ENCODE peak calls at places on chromosomes 12 and 14, in eight cellular contexts. E, C, S, J, B, Z, O and W are unnamed samples.

GRCh38 chr14:103499709-103500108 is 22.9 kb downstream of the CKB start:
- DNase-seq in E (no peak), C (no peak), S (no peak), J (no peak), B (no peak), Z (no peak), O (no peak), W (no peak)

GRCh38 chr14:34691173-34691572 is 23.2 kb downstream of the CFL2 start:
- DNase-seq in E (no peak), C (no peak), S (no peak), J (no peak), B (no peak), Z (no peak), O (no peak), W (no peak)

GRCh38 chr12:172732-173161 is 41.2 kb downstream of the SLC6A12 start:
- DNase-seq in E (no peak), C (no peak), S (no peak), J (no peak), B (no peak), Z (no peak), O (no peak), W (no peak)

GRCh38 chr12:91072931-91073330 is 15.1 kb upstream of the KERA start:
- DNase-seq in E (peak; percentile 63), C (no peak), S (no peak), J (no peak), B (no peak), Z (no peak), O (peak; percentile 58), W (no peak)

GRCh38 chr14:68791078-68791983 is 1.5 kb downstream of the ZFP36L1 start:
- DNase-seq in E (peak; percentile 48), C (no peak), S (peak; percentile 36), J (peak; percentile 37), B (no peak), Z (peak; percentile 58), O (peak; percentile 57), W (no peak)

GRCh38 chr12:72995616-72996015 is 723.4 kb downstream of the TRHDE start:
- DNase-seq in E (no peak), C (no peak), S (no peak), J (no peak), B (no peak), Z (no peak), O (no peak), W (no peak)

GRCh38 chr14:37201724-37202123 is 4.0 kb downstream of the MIPOL1 start:
- DNase-seq in E (no peak), C (no peak), S (no peak), J (no peak), B (no peak), Z (no peak), O (no peak), W (no peak)

GRCh38 chr12:108592033-108592909 is 5.6 kb downstream of the TMEM119 start:
- DNase-seq in E (no peak), C (no peak), S (no peak), J (no peak), B (no peak), Z (no peak), O (no peak), W (no peak)

GRCh38 chr12:26062566-26062965 is 62.3 kb downstream of the BHLHE41 start:
- DNase-seq in E (peak; percentile 65), C (no peak), S (no peak), J (peak; percentile 44), B (no peak), Z (peak; percentile 72), O (peak; percentile 89), W (no peak)